ENCODE peak calls at places on chromosome 5, in five cellular contexts. A, P, Z, G and Y are unnamed samples.

GRCh38 chr5:142847898-142848790 is 78.0 kb downstream of the ARHGAP26 start:
- DNase-seq in P (no peak), A (no peak), Z (no peak), G (no peak), Y (no peak)

GRCh38 chr5:136087961-136088871 is 44.4 kb upstream of the SMAD5 start:
- DNase-seq in P (no peak), A (no peak), G (no peak), Z (peak), Y (no peak)

GRCh38 chr5:37206733-37207132 is 42.4 kb downstream of the CPLANE1 start:
- DNase-seq in Z (no peak), A (no peak), P (no peak), G (no peak), Y (no peak)

GRCh38 chr5:139636975-139637408 is 11.2 kb upstream of the CXXC5 start:
- DNase-seq in A (no peak), G (no peak), Z (no peak), P (no peak), Y (no peak)

GRCh38 chr5:142013734-142014495 is 1.1 kb upstream of the GNPDA1 start:
- DNase-seq in P (no peak), A (no peak), G (no peak), Z (peak), Y (no peak)

GRCh38 chr5:18252559-18252958 is 618.3 kb downstream of the TAF11L14 start:
- DNase-seq in A (no peak), Z (no peak), G (no peak), P (no peak), Y (no peak)

GRCh38 chr5:15502208-15502607 is 2.2 kb downstream of the FBXL7 start:
- DNase-seq in Z (no peak), G (no peak), P (no peak), A (no peak), Y (no peak)

GRCh38 chr5:38634961-38635369 is 78.5 kb upstream of the LIFR start:
- DNase-seq in Z (no peak), G (no peak), A (no peak), P (no peak), Y (no peak)

GRCh38 chr5:148421661-148422060 is 37.9 kb downstream of the FBXO38 start:
- DNase-seq in P (no peak), A (no peak), Z (no peak), G (no peak), Y (no peak)

GRCh38 chr5:171757853-171758535 is 27.6 kb upstream of the SMIM23 start:
- DNase-seq in P (no peak), G (no peak), Z (no peak), A (no peak), Y (no peak)

GRCh38 chr5:180287404-180287803 is 4.5 kb downstream of the MAPK9 start:
- DNase-seq in P (no peak), G (no peak), A (no peak), Z (no peak), Y (no peak)

GRCh38 chr5:147911427-147911826 is 5.1 kb upstream of the C5orf46 start:
- DNase-seq in P (no peak), A (no peak), G (no peak), Z (peak), Y (no peak)

GRCh38 chr5:172642511-172642910 is 1.4 kb downstream of the NEURL1B start:
- DNase-seq in P (no peak), G (no peak), Z (no peak), A (no peak), Y (no peak)

GRCh38 chr5:79746645-79747044 is 57.0 kb downstream of the CMYA5 start:
- DNase-seq in G (no peak), Z (no peak), A (no peak), P (no peak), Y (no peak)

GRCh38 chr5:130151239-130151638 is 247.0 kb downstream of the CHSY3 start:
- DNase-seq in Z (no peak), G (no peak), A (no peak), P (no peak), Y (no peak)

GRCh38 chr5:150045512-150045911 is 40.8 kb downstream of the CSF1R start:
- DNase-seq in G (no peak), A (no peak), P (no peak), Z (no peak), Y (no peak)